ENCODE peak calls at places on chromosomes 7 and 10, in five cellular contexts. U is activated T-cell treated with anti-CD3 and anti-CD28 coated beads for 48 hours; Q is CD4-positive, alpha-beta memory T cell; X is lung microvascular endothelial cell; S is retina. Y is an unnamed sample.

GRCh38 chr10:17655567-17656146 is 11.7 kb downstream of the STAM start:
- DNase-seq in X (peak; percentile 22), S (no peak), Q (peak; percentile 41), U (no peak), Y (no peak)

GRCh38 chr7:18140943-18141342 is 113.3 kb upstream of the PRPS1L1 start:
- DNase-seq in X (no peak), S (peak; percentile 39), U (no peak), Q (no peak), Y (no peak)

GRCh38 chr10:14345262-14345661 is 14.5 kb upstream of the FRMD4A start:
- DNase-seq in S (no peak), Q (no peak), X (no peak), U (no peak), Y (no peak)

GRCh38 chr7:29779017-29779416 is 27.3 kb upstream of the WIPF3 start:
- DNase-seq in X (no peak), Q (no peak), U (no peak), S (no peak), Y (no peak)

GRCh38 chr7:150737265-150738055 is at the start of gene GIMAP5:
- DNase-seq in X (peak; percentile 74), S (no peak), Q (peak; percentile 74), U (no peak), Y (no peak)

GRCh38 chr10:68560201-68560915 is at the start of gene TET1:
- DNase-seq in U (peak; percentile 7), X (peak; percentile 22), Q (no peak), S (peak; percentile 92), Y (no peak)

GRCh38 chr7:46725838-46726237 is 804.8 kb upstream of the IGFBP3 start:
- DNase-seq in Q (no peak), X (no peak), U (no peak), S (no peak), Y (no peak)

GRCh38 chr7:11228515-11228914 is 254.8 kb downstream of the PHF14 start:
- DNase-seq in S (no peak), U (no peak), X (peak; percentile 4), Q (no peak), Y (no peak)

GRCh38 chr10:118965636-118966035 is 63.9 kb upstream of the NANOS1 start:
- DNase-seq in Q (no peak), U (no peak), X (no peak), S (no peak), Y (no peak)

GRCh38 chr10:116237260-116237659 is 35.7 kb downstream of the GFRA1 start:
- DNase-seq in X (no peak), S (no peak), U (no peak), Q (no peak), Y (no peak)

GRCh38 chr10:6473901-6474370 is 106.1 kb downstream of the PRKCQ start:
- DNase-seq in Q (peak; percentile 74), U (peak; percentile 30), X (peak; percentile 23), S (no peak), Y (no peak)

GRCh38 chr7:157687845-157688244 is 351.0 kb downstream of the DNAJB6 start:
- DNase-seq in X (no peak), U (no peak), Q (no peak), S (peak; percentile 43), Y (no peak)